ENCODE peak calls at places on chromosomes 11 and 22, in five cellular contexts. One of them, this sample, is unnamed.

GRCh38 chr11:114082767-114083181 is 23.3 kb downstream of the ZBTB16 start:
- DNase-seq in amygdala: no peak
- DNase-seq in stimulated activated CD8-positive, alpha-beta memory T cell treated with anti-CD3 and anti-CD28 coated beads, Interleukin-2, amount 100 ng/mL, for 48 hours: no peak
- DNase-seq in iris pigment epithelial cell: no peak
- DNase-seq in NCI-H1436 treated with DMSO at 0.1 percent for 48 hours: no peak
- DNase-seq in this sample: peak; percentile 48

GRCh38 chr22:44025171-44026065 is 1.3 kb downstream of the PARVB start:
- DNase-seq in iris pigment epithelial cell: no peak
- DNase-seq in stimulated activated CD8-positive, alpha-beta memory T cell treated with anti-CD3 and anti-CD28 coated beads, Interleukin-2, amount 100 ng/mL, for 48 hours: no peak
- DNase-seq in NCI-H1436 treated with DMSO at 0.1 percent for 48 hours: no peak
- DNase-seq in amygdala: peak; percentile 6
- DNase-seq in this sample: no peak

GRCh38 chr11:125376856-125377255 is 119.2 kb downstream of the FEZ1 start:
- DNase-seq in NCI-H1436 treated with DMSO at 0.1 percent for 48 hours: no peak
- DNase-seq in iris pigment epithelial cell: no peak
- DNase-seq in stimulated activated CD8-positive, alpha-beta memory T cell treated with anti-CD3 and anti-CD28 coated beads, Interleukin-2, amount 100 ng/mL, for 48 hours: no peak
- DNase-seq in amygdala: no peak
- DNase-seq in this sample: no peak

GRCh38 chr11:31160504-31161422 is 208.8 kb downstream of the DCDC1 start:
- DNase-seq in iris pigment epithelial cell: peak; percentile 11
- DNase-seq in stimulated activated CD8-positive, alpha-beta memory T cell treated with anti-CD3 and anti-CD28 coated beads, Interleukin-2, amount 100 ng/mL, for 48 hours: no peak
- DNase-seq in amygdala: no peak
- DNase-seq in NCI-H1436 treated with DMSO at 0.1 percent for 48 hours: peak; percentile 1
- DNase-seq in this sample: no peak

GRCh38 chr22:42258126-42258525 is 12.3 kb downstream of the TCF20 start:
- DNase-seq in amygdala: no peak
- DNase-seq in stimulated activated CD8-positive, alpha-beta memory T cell treated with anti-CD3 and anti-CD28 coated beads, Interleukin-2, amount 100 ng/mL, for 48 hours: no peak
- DNase-seq in NCI-H1436 treated with DMSO at 0.1 percent for 48 hours: no peak
- DNase-seq in iris pigment epithelial cell: no peak
- DNase-seq in this sample: peak; percentile 3

GRCh38 chr11:6156628-6157367 is 13.3 kb downstream of the OR52B2 start:
- DNase-seq in stimulated activated CD8-positive, alpha-beta memory T cell treated with anti-CD3 and anti-CD28 coated beads, Interleukin-2, amount 100 ng/mL, for 48 hours: no peak
- DNase-seq in amygdala: no peak
- DNase-seq in iris pigment epithelial cell: no peak
- DNase-seq in NCI-H1436 treated with DMSO at 0.1 percent for 48 hours: no peak
- DNase-seq in this sample: no peak

GRCh38 chr11:94792453-94792852 is 24.3 kb downstream of the AMOTL1 start:
- DNase-seq in NCI-H1436 treated with DMSO at 0.1 percent for 48 hours: no peak
- DNase-seq in amygdala: no peak
- DNase-seq in stimulated activated CD8-positive, alpha-beta memory T cell treated with anti-CD3 and anti-CD28 coated beads, Interleukin-2, amount 100 ng/mL, for 48 hours: no peak
- DNase-seq in iris pigment epithelial cell: peak; percentile 20
- DNase-seq in this sample: peak; percentile 21

GRCh38 chr11:45394294-45395085 is 108.3 kb upstream of the SYT13 start:
- DNase-seq in amygdala: no peak
- DNase-seq in stimulated activated CD8-positive, alpha-beta memory T cell treated with anti-CD3 and anti-CD28 coated beads, Interleukin-2, amount 100 ng/mL, for 48 hours: no peak
- DNase-seq in NCI-H1436 treated with DMSO at 0.1 percent for 48 hours: no peak
- DNase-seq in iris pigment epithelial cell: no peak
- DNase-seq in this sample: no peak

GRCh38 chr11:61048368-61049065 is 53.8 kb upstream of the CD5 start:
- DNase-seq in iris pigment epithelial cell: no peak
- DNase-seq in stimulated activated CD8-positive, alpha-beta memory T cell treated with anti-CD3 and anti-CD28 coated beads, Interleukin-2, amount 100 ng/mL, for 48 hours: no peak
- DNase-seq in NCI-H1436 treated with DMSO at 0.1 percent for 48 hours: no peak
- DNase-seq in amygdala: no peak
- DNase-seq in this sample: no peak

GRCh38 chr11:110730773-110731172 is 18.5 kb upstream of the ARHGAP20 start:
- DNase-seq in stimulated activated CD8-positive, alpha-beta memory T cell treated with anti-CD3 and anti-CD28 coated beads, Interleukin-2, amount 100 ng/mL, for 48 hours: no peak
- DNase-seq in NCI-H1436 treated with DMSO at 0.1 percent for 48 hours: no peak
- DNase-seq in amygdala: no peak
- DNase-seq in iris pigment epithelial cell: no peak
- DNase-seq in this sample: no peak

GRCh38 chr22:29216873-29217666 is 11.4 kb downstream of the EMID1 start:
- DNase-seq in NCI-H1436 treated with DMSO at 0.1 percent for 48 hours: no peak
- DNase-seq in iris pigment epithelial cell: peak; percentile 82
- DNase-seq in stimulated activated CD8-positive, alpha-beta memory T cell treated with anti-CD3 and anti-CD28 coated beads, Interleukin-2, amount 100 ng/mL, for 48 hours: no peak
- DNase-seq in amygdala: peak; percentile 45
- DNase-seq in this sample: peak; percentile 52

GRCh38 chr11:118406599-118407166 is 5.3 kb downstream of the ATP5MG start:
- DNase-seq in stimulated activated CD8-positive, alpha-beta memory T cell treated with anti-CD3 and anti-CD28 coated beads, Interleukin-2, amount 100 ng/mL, for 48 hours: no peak
- DNase-seq in iris pigment epithelial cell: peak; percentile 31
- DNase-seq in NCI-H1436 treated with DMSO at 0.1 percent for 48 hours: no peak
- DNase-seq in amygdala: no peak
- DNase-seq in this sample: peak; percentile 50

GRCh38 chr11:96019810-96020747 is 96.2 kb upstream of the MTMR2 start:
- DNase-seq in amygdala: no peak
- DNase-seq in stimulated activated CD8-positive, alpha-beta memory T cell treated with anti-CD3 and anti-CD28 coated beads, Interleukin-2, amount 100 ng/mL, for 48 hours: no peak
- DNase-seq in iris pigment epithelial cell: no peak
- DNase-seq in NCI-H1436 treated with DMSO at 0.1 percent for 48 hours: no peak
- DNase-seq in this sample: no peak

GRCh38 chr22:22720201-22720723 is 75.8 kb downstream of the GGTLC2 start:
- DNase-seq in iris pigment epithelial cell: peak; percentile 67
- DNase-seq in NCI-H1436 treated with DMSO at 0.1 percent for 48 hours: no peak
- DNase-seq in amygdala: no peak
- DNase-seq in stimulated activated CD8-positive, alpha-beta memory T cell treated with anti-CD3 and anti-CD28 coated beads, Interleukin-2, amount 100 ng/mL, for 48 hours: peak; percentile 29
- DNase-seq in this sample: peak; percentile 48

GRCh38 chr11:45322891-45323597 is 36.9 kb upstream of the SYT13 start:
- DNase-seq in iris pigment epithelial cell: no peak
- DNase-seq in amygdala: no peak
- DNase-seq in stimulated activated CD8-positive, alpha-beta memory T cell treated with anti-CD3 and anti-CD28 coated beads, Interleukin-2, amount 100 ng/mL, for 48 hours: no peak
- DNase-seq in NCI-H1436 treated with DMSO at 0.1 percent for 48 hours: no peak
- DNase-seq in this sample: no peak

This sample was measured in fibroblast of villous mesenchyme.